ENCODE peak calls at places on chromosome 4, in ten cellular contexts. Y is stimulated activated CD8-positive, alpha-beta memory T cell treated with anti-CD3 and anti-CD28 coated beads, Interleukin-2, amount 100 ng/mL, for 1 hour; X is A549; K is glutamatergic neuron; P is EL; G is T-helper 1 cell; J is NT2/D1; E is activated CD4-positive, alpha-beta T cell treated with anti-CD3 and anti-CD28 coated beads, Interleukin-2, amount 50 U/mL, for 1 hour; Q is tibial artery; C is HFFc6. S is an unnamed sample.

GRCh38 chr4:136241221-136241986 is 1290.9 kb downstream of the PCDH18 start:
- DNase-seq in E (no peak), G (no peak), X (no peak), K (no peak), Y (no peak), J (no peak), P (peak; percentile 1), C (no peak), Q (no peak), S (no peak)

GRCh38 chr4:78551420-78552351 is at the start of gene ANXA3:
- DNase-seq in G (peak; percentile 12), C (no peak), X (peak; percentile 57), P (no peak), J (no peak), Y (no peak), Q (no peak), E (no peak), K (peak; percentile 35), S (no peak)

GRCh38 chr4:173538903-173539445 is 8.9 kb upstream of the HAND2 start:
- DNase-seq in K (no peak), Q (no peak), E (no peak), J (no peak), X (no peak), Y (no peak), C (no peak), G (no peak), P (no peak), S (no peak)

GRCh38 chr4:39118034-39118658 is 56.1 kb downstream of the KLHL5 start:
- DNase-seq in J (no peak), C (no peak), K (no peak), Y (no peak), G (peak; percentile 64), P (no peak), Q (no peak), E (no peak), X (no peak), S (no peak)

GRCh38 chr4:73589887-73590801 is 30.1 kb downstream of the RASSF6 start:
- DNase-seq in Q (no peak), E (no peak), G (no peak), J (no peak), Y (no peak), P (no peak), K (no peak), X (no peak), C (no peak), S (no peak)

GRCh38 chr4:161714022-161714751 is 449.6 kb downstream of the FSTL5 start:
- DNase-seq in G (no peak), E (no peak), P (peak; percentile 65), X (no peak), K (no peak), Y (no peak), J (no peak), C (no peak), Q (no peak), S (no peak)

GRCh38 chr4:76830612-76831474 is 67.1 kb downstream of the SOWAHB start:
- DNase-seq in X (peak; percentile 43), E (no peak), J (peak; percentile 1), G (no peak), K (no peak), Q (peak; percentile 66), Y (no peak), P (peak; percentile 90), C (peak; percentile 70), S (no peak)

GRCh38 chr4:24885342-24885741 is 27.5 kb downstream of the CCDC149 start:
- DNase-seq in C (no peak), X (no peak), P (no peak), G (no peak), Q (no peak), K (no peak), J (no peak), E (no peak), Y (no peak), S (no peak)

GRCh38 chr4:128461300-128462103 is 173.9 kb upstream of the PGRMC2 start:
- DNase-seq in P (peak; percentile 74), E (no peak), G (no peak), Y (no peak), K (no peak), J (no peak), Q (no peak), X (no peak), C (peak; percentile 87), S (no peak)

GRCh38 chr4:26220704-26221103 is 100.1 kb upstream of the RBPJ start:
- DNase-seq in K (no peak), P (peak; percentile 90), J (no peak), Q (no peak), G (no peak), Y (no peak), X (no peak), E (no peak), C (peak; percentile 33), S (no peak)

GRCh38 chr4:82954212-82954611 is 53.7 kb downstream of the THAP9 start:
- DNase-seq in P (no peak), Q (no peak), C (no peak), J (no peak), G (no peak), X (no peak), Y (no peak), E (no peak), K (no peak), S (no peak)

GRCh38 chr4:2819244-2820215 is 24.1 kb upstream of the ADD1 start:
- DNase-seq in X (no peak), C (no peak), G (no peak), E (no peak), J (no peak), P (no peak), K (no peak), Y (no peak), Q (no peak), S (no peak)

GRCh38 chr4:119647558-119647957 is 19.0 kb upstream of the PDE5A start:
- DNase-seq in X (no peak), E (no peak), P (no peak), G (no peak), J (no peak), C (no peak), Y (no peak), K (no peak), Q (no peak), S (no peak)

GRCh38 chr4:75908555-75908954 is 6.3 kb upstream of the PPEF2 start:
- DNase-seq in Y (no peak), X (no peak), G (no peak), K (no peak), C (no peak), E (no peak), P (no peak), Q (no peak), J (no peak), S (no peak)

GRCh38 chr4:82852751-82853053 is 38.3 kb downstream of the SEC31A start:
- DNase-seq in P (no peak), Y (no peak), Q (no peak), X (no peak), G (no peak), E (no peak), C (no peak), J (no peak), K (no peak), S (no peak)

GRCh38 chr4:54553001-54553400 is 104.8 kb upstream of the KIT start:
- DNase-seq in Q (no peak), J (no peak), K (no peak), C (peak; percentile 59), Y (no peak), E (no peak), X (no peak), G (no peak), P (peak; percentile 82), S (no peak)

GRCh38 chr4:107148922-107149321 is 112.8 kb upstream of the DKK2 start:
- DNase-seq in J (no peak), P (no peak), X (no peak), E (no peak), Q (no peak), G (no peak), Y (no peak), C (no peak), K (no peak), S (no peak)

GRCh38 chr4:166165829-166166420 is 292.9 kb downstream of the TLL1 start:
- DNase-seq in P (peak; percentile 74), Q (no peak), Y (no peak), J (peak; percentile 58), C (peak; percentile 78), G (peak; percentile 55), E (no peak), X (peak; percentile 16), K (no peak), S (peak; percentile 12)

GRCh38 chr4:41550308-41550707 is 12.4 kb downstream of the LIMCH1 start:
- DNase-seq in E (no peak), Q (no peak), J (no peak), G (no peak), Y (no peak), K (no peak), C (no peak), X (no peak), P (no peak), S (no peak)

GRCh38 chr4:91840359-91840758 is 463.4 kb upstream of the GRID2 start:
- DNase-seq in K (no peak), G (no peak), P (no peak), E (no peak), Y (no peak), J (no peak), X (no peak), Q (no peak), C (no peak), S (no peak)

GRCh38 chr4:120156115-120156718 is 89.6 kb upstream of the MAD2L1 start:
- DNase-seq in Q (no peak), P (peak; percentile 56), J (peak; percentile 73), Y (no peak), X (peak; percentile 3), C (peak; percentile 57), G (peak; percentile 60), E (no peak), K (no peak), S (peak; percentile 61)

GRCh38 chr4:118351851-118352827 is 664 bp downstream of the PRSS12 start:
- DNase-seq in G (no peak), X (peak; percentile 5), E (peak; percentile 2), J (no peak), K (peak; percentile 75), P (peak; percentile 60), C (peak; percentile 67), Q (no peak), Y (no peak), S (no peak)

GRCh38 chr4:139899346-139899745 is 233.7 kb downstream of the MGST2 start:
- DNase-seq in Y (no peak), X (no peak), E (no peak), P (no peak), Q (no peak), G (no peak), C (no peak), K (no peak), J (no peak), S (no peak)

GRCh38 chr4:3880595-3881120 is 114.5 kb downstream of the ADRA2C start:
- DNase-seq in Y (peak; percentile 39), Q (peak; percentile 84), K (peak; percentile 93), G (peak; percentile 50), C (peak; percentile 32), E (peak; percentile 67), J (peak; percentile 84), X (peak; percentile 33), P (peak; percentile 53), S (peak; percentile 57)

GRCh38 chr4:32140636-32141035 is 1420.5 kb downstream of the PCDH7 start:
- DNase-seq in Y (no peak), P (no peak), E (no peak), G (no peak), Q (no peak), X (no peak), C (no peak), K (no peak), J (peak; percentile 8), S (no peak)

GRCh38 chr4:184094532-184095192 is 123.0 kb downstream of the ENPP6 start:
- DNase-seq in J (no peak), C (no peak), Q (no peak), P (no peak), E (no peak), X (no peak), Y (no peak), K (no peak), G (no peak), S (no peak)